ENCODE peak calls at places on chromosomes 13 and 19, in five cellular contexts. S is kidney epithelial cell, K is fibroblast of lung, B is uterus, J is body of pancreas. Z is an unnamed sample.

GRCh38 chr13:114148521-114148855 is 16.1 kb upstream of the RASA3 start:
- DNase-seq in S (no peak), K (no peak), B (no peak), J (peak), Z (no peak)

GRCh38 chr13:112929778-112930055 is 39.3 kb upstream of the MCF2L start:
- DNase-seq in S (no peak), K (no peak), B (no peak), J (no peak), Z (no peak)

GRCh38 chr19:45670670-45671453 is 2.8 kb downstream of the GIPR start:
- DNase-seq in S (no peak), K (peak), B (peak), J (peak), Z (peak)

GRCh38 chr13:112693831-112694497 is 4.1 kb downstream of the ATP11A start:
- DNase-seq in S (peak), K (peak), B (no peak), J (peak), Z (peak)

GRCh38 chr13:113951246-113951999 is 22.5 kb downstream of the C13orf46 start:
- DNase-seq in S (no peak), K (peak), B (peak), J (peak), Z (no peak)

GRCh38 chr13:64029343-64030093 is 2613.9 kb upstream of the PCDH20 start:
- DNase-seq in S (no peak), K (no peak), B (no peak), J (no peak), Z (no peak)

GRCh38 chr19:4722671-4723464 is 774 bp downstream of the DPP9 start:
- DNase-seq in S (no peak), K (peak), B (peak), J (peak), Z (peak)

GRCh38 chr13:42110410-42111155 is 62.1 kb downstream of the DGKH start:
- DNase-seq in S (no peak), K (peak), B (no peak), J (no peak), Z (no peak)

GRCh38 chr19:29380581-29380980 is 145.2 kb upstream of the VSTM2B start:
- DNase-seq in S (no peak), K (no peak), B (no peak), J (no peak), Z (no peak)

GRCh38 chr19:39402417-39403297 is 4.0 kb upstream of the ZFP36 start:
- DNase-seq in S (no peak), K (peak), B (peak), J (peak), Z (peak)

GRCh38 chr13:94620286-94620896 is 18.7 kb downstream of the GPR180 start:
- DNase-seq in S (no peak), K (peak), B (no peak), J (peak), Z (no peak)

GRCh38 chr19:43880483-43880882 is 53.4 kb downstream of the ZNF283 start:
- DNase-seq in S (no peak), K (no peak), B (no peak), J (no peak), Z (no peak)

GRCh38 chr13:46492946-46493345 is 60.0 kb upstream of the LRCH1 start:
- DNase-seq in S (no peak), K (peak), B (no peak), J (no peak), Z (no peak)

GRCh38 chr13:43132228-43132627 is 108.8 kb downstream of the DNAJC15 start:
- DNase-seq in S (peak), K (peak), B (no peak), J (peak), Z (no peak)

GRCh38 chr19:47613165-47614146 is 4.5 kb downstream of the BICRA start:
- DNase-seq in S (no peak), K (peak), B (no peak), J (no peak), Z (no peak)

GRCh38 chr13:113527272-113527958 is 36.9 kb upstream of the DCUN1D2 start:
- DNase-seq in S (no peak), K (no peak), B (no peak), J (no peak), Z (no peak)

GRCh38 chr13:96112936-96113335 is 23.0 kb downstream of the HS6ST3 start:
- DNase-seq in S (no peak), K (no peak), B (no peak), J (no peak), Z (peak)

GRCh38 chr19:43639507-43640423 is at the start of gene CADM4:
- DNase-seq in S (no peak), K (no peak), B (peak), J (peak), Z (no peak)

GRCh38 chr13:32627793-32628192 is 41.5 kb downstream of the PDS5B start:
- DNase-seq in S (no peak), K (no peak), B (no peak), J (no peak), Z (no peak)

GRCh38 chr13:33388254-33388998 is 102.9 kb upstream of the STARD13 start:
- DNase-seq in S (no peak), K (no peak), B (no peak), J (no peak), Z (peak)

GRCh38 chr19:33302175-33302973 is at the start of gene CEBPA:
- DNase-seq in S (no peak), K (peak), B (peak), J (peak), Z (peak)

GRCh38 chr13:44523176-44524017 is 52.7 kb downstream of the TSC22D1 start:
- DNase-seq in S (peak), K (peak), B (no peak), J (peak), Z (no peak)

GRCh38 chr19:5563941-5564612 is 3.7 kb downstream of the TINCR start:
- DNase-seq in S (peak), K (no peak), B (no peak), J (no peak), Z (peak)

GRCh38 chr13:28636677-28637317 is 22.1 kb upstream of the POMP start:
- DNase-seq in S (peak), K (peak), B (no peak), J (peak), Z (peak)

GRCh38 chr13:110306340-110306959 is 507 bp downstream of the COL4A1 start:
- DNase-seq in S (no peak), K (peak), B (peak), J (no peak), Z (no peak)

GRCh38 chr13:76813874-76814273 is 72.3 kb downstream of the KCTD12 start:
- DNase-seq in S (no peak), K (no peak), B (no peak), J (peak), Z (no peak)

GRCh38 chr19:51702103-51702753 is 9.1 kb downstream of the SPACA6 start:
- DNase-seq in S (no peak), K (peak), B (peak), J (peak), Z (no peak)

GRCh38 chr13:113084943-113085540 is 20.5 kb upstream of the F7 start:
- DNase-seq in S (no peak), K (no peak), B (no peak), J (no peak), Z (no peak)

GRCh38 chr13:112079696-112080095 is 12.7 kb downstream of the SOX1 start:
- DNase-seq in S (no peak), K (no peak), B (no peak), J (no peak), Z (no peak)

GRCh38 chr19:47618771-47619170 is 9.8 kb downstream of the BICRA start:
- DNase-seq in S (no peak), K (peak), B (peak), J (peak), Z (peak)

GRCh38 chr13:59356607-59357006 is 807.1 kb downstream of the DIAPH3 start:
- DNase-seq in S (no peak), K (peak), B (peak), J (peak), Z (peak)

DNA sequence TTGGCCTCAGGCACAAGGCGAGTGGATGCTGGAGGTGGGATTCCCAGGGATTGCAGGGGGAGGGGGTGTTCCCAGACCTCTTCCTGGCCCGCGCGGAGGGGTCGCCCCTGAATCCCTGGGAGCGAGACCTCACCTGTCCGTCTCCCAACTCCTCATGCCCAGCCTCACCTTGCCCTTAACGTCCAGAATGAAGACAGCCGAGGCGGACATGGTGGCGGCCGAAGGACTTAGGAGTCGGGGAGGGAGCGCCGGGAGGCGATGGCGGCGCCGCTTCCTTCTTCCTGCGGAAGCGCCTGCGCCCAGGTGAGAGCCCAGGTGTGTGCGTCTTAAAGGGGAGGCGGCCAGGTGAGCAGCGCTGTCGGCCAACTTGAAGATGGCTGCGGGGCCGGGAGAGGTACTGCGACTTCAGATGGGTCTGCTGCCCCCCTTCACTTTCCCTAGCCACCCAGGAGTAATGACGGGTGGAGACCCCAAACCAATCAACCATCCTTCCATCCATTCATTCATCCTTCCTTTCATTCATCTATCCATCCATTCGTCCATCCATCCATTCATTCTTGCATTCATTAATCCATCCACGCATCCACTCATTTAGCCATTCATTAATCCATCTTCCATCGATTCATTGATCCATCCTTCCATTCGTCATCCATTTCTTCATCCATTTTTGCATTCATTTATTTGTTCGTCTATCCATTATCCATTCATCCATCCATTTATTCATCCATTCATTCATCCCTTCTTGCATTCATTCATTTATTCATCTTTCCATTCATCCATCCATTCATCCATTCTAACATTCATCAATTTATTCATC is at the start of gene AP1M2:
- DNase-seq in S (no peak), K (no peak), B (no peak), J (peak), Z (no peak)
- H3K4me3 ChIP-seq in S (peak), K (no peak), B (no peak), J (peak), Z (no peak)

DNA sequence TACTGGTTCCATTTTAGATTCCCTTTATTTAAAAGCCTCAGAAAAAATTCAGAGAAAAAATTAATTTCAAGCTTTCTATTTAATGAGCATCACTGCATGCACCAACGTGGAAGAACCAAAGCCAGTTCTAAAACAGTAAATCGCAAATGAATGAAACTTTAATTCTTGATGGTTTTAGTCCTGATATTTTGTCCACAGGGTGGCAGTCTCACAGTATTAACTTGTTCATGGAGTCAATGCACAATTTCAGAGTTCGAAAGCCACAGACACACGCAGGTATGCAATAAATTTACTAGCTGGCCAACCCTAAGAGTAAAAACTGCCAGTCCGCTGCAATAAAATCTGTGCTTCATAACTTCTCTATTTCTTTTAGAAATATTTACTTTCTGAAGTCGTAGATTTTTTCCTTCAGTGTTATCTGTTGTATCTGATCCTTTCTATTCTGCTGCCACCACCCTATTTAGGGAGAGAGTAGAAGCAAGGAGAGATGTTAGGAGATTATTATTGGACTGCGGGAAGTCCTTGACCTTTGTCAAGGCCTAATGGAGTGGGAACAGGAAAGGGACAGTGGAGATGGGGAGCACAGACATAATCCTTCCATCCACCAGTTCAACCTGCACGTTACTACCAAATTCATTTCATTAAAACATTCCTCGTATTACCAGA is 7.0 kb upstream of the WBP4 start:
- DNase-seq in S (no peak), K (peak), B (no peak), J (no peak), Z (no peak)
- H3K4me3 ChIP-seq in S (no peak), K (no peak), B (no peak), J (no peak), Z (no peak)

DNA sequence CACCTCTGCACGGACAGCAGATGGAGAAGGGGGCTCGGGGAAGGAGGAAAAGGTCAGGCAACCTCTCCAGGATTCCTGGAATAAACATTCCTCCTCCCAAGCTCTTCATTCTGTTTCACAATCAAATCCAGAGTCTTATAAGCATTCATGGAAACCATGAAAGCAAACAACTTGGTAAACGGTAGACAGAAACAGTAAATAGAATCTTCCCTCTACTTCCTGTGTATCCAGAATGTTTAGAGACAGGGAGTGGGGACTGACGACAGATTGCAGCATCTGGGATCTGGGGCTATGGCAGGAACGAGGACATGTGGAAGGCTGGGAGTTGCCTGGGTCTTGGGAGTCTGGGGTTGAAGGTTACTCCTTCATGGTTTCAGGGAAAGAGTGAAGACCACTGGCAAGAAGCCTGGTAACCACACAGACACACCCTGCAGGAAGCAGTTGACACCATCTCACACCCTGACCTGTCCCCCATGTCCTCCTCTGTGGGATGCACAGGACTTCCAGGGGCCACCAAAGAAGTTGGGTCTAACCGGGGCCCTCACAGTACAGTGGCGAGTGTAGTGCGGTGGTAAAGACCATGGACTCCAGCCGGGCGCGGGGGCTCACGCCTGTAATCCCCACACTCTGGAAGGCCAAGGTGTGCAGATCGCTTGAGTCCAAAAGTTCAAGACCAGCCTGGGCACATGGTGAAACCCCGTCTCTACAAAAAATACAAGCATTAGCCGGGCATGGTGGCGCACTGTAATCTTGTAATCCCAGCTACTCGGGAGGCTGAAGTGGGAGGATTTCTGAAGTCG is 10.7 kb upstream of the FFAR2 start:
- DNase-seq in S (no peak), K (peak), B (no peak), J (no peak), Z (no peak)
- H3K4me3 ChIP-seq in S (no peak), K (no peak), B (no peak), J (no peak), Z (no peak)

DNA sequence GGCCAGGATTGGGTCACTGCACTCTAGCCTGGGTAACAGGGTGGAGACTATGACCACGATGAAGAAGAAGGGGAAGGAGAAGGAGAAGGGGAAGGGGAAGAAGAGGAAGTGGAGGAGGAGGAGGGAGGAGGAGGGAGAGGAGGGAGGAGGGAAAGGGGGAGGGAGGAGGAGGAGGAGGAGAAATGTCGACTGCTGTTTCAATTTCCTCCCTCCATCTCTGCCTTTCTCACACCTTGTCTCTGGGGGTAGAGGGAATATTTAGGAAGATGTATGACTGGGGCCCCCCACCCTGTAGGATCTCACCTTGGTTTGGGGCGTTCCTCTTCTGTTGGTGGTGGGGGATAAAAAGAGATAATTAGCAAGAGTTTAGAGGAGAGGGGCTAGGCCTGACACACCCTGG is 3.8 kb downstream of the TNNT1 start:
- DNase-seq in S (no peak), K (no peak), B (no peak), J (no peak), Z (no peak)
- H3K4me3 ChIP-seq in S (no peak), K (no peak), B (no peak), J (no peak), Z (no peak)

DNA sequence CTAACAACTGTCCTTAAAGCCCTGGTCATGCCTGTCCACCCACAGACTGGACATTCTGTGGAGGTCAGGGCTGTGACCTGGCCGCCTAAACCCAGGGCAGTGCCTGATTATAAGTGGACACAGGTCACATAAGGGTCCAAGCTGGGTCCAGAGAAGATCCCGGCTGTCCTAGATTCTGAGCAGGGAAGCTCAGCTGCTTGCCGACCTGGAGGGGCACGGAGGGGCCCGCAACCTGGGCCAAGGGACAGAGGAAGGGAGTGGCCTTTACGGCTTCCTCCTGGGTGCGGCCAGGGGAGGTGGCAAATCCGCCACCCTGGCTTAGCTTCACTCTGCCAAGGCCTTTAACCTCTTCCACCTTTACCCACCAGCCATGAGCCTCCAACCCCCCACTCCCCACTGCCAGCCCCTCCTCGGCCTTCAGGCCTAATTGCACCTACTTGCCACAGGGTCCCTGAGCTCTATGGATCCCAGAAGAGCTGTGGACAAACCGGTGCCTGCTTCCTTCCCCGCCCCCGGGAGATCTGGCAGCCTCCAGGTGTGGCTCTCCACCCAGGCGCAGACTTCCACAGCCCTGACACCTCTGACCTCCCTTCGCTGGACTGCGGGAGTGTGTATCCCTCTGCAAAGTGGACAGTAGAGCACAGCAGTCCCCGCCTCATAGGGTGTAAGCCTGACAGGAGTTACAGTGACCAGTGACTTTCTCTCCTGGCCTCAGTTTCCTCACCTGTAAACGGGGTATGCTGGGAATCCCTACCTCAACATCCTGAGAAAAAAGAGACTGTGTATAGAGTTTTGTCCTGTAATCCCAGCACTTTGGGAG is 1.7 kb downstream of the CD320 start:
- DNase-seq in S (no peak), K (no peak), B (peak), J (no peak), Z (no peak)
- H3K4me3 ChIP-seq in S (no peak), K (no peak), B (no peak), J (no peak), Z (no peak)

DNA sequence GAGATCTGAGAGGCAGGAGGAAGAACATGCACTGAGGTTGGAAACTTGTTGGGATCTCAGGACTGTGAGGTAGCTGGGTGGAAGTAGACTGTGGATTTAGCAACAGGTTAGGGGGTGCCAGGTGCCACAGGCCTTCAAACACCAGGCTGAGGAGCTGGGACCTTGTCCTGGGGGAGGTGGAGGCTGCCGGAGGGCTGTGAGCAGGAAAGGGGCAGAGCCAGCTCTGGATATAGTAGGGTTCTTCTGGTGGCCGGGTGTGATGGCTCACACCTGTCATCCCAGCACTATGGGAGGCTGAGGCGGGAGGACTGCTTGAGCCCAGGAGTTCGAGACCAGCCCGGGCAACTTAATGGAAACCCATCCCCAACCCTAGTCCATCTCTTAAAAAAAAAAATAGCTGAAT is 3.1 kb downstream of the FUZ start:
- DNase-seq in S (no peak), K (no peak), B (no peak), J (no peak), Z (no peak)
- H3K4me3 ChIP-seq in S (no peak), K (no peak), B (peak), J (no peak), Z (no peak)

GRCh38 chr13:23609414-23610186 is 39.4 kb downstream of the TNFRSF19 start:
- DNase-seq in S (no peak), K (peak), B (peak), J (no peak), Z (peak)
- H3K4me3 ChIP-seq in S (no peak), K (no peak), B (peak), J (no peak), Z (peak)

Z was measured in MG63.